ENCODE peak calls at places on chromosomes 16 and 17, in seven cellular contexts. A is stomach, E is GM23338, R is H1, L is suprapubic skin, C is sigmoid colon, D is breast epithelium. O is an unnamed sample.
A peak's percentile ranks its signal among the peaks of the same experiment; 100 is the strongest.

GRCh38 chr17:48542956-48543853 is 1.7 kb downstream of the HOXB2 start:
- DNase-seq in A (no peak), E (peak; percentile 72), R (no peak), L (no peak), C (peak; percentile 83), D (peak; percentile 63), O (no peak)

GRCh38 chr17:64058547-64059115 is 38.2 kb upstream of the ICAM2 start:
- DNase-seq in A (no peak), E (no peak), R (no peak), L (no peak), C (no peak), D (no peak), O (no peak)

GRCh38 chr16:56357291-56357764 is 68.0 kb downstream of the AMFR start:
- DNase-seq in A (peak; percentile 24), E (peak; percentile 8), R (no peak), L (peak; percentile 77), C (peak; percentile 66), D (no peak), O (no peak)

GRCh38 chr16:351804-352520 is 561 bp downstream of the AXIN1 start:
- DNase-seq in A (no peak), E (peak; percentile 61), R (no peak), L (no peak), C (no peak), D (no peak), O (no peak)

GRCh38 chr17:28707339-28707720 is 4.4 kb downstream of the PROCA1 start:
- DNase-seq in A (no peak), E (no peak), R (no peak), L (no peak), C (no peak), D (no peak), O (no peak)

GRCh38 chr16:2719328-2720062 is 529 bp downstream of the PRSS27 start:
- DNase-seq in A (peak; percentile 68), E (no peak), R (no peak), L (peak; percentile 79), C (no peak), D (peak; percentile 76), O (no peak)

GRCh38 chr16:24685539-24686432 is 43.7 kb upstream of the TNRC6A start:
- DNase-seq in A (peak; percentile 33), E (peak; percentile 80), R (no peak), L (no peak), C (peak; percentile 93), D (no peak), O (no peak)

GRCh38 chr17:35449371-35449931 is 885 bp upstream of the SLFN13 start:
- DNase-seq in A (peak; percentile 30), E (peak; percentile 54), R (no peak), L (no peak), C (peak; percentile 80), D (no peak), O (no peak)

GRCh38 chr16:19997734-19998133 is 76.0 kb downstream of the GPR139 start:
- DNase-seq in A (no peak), E (no peak), R (no peak), L (no peak), C (no peak), D (no peak), O (no peak)

GRCh38 chr16:3654249-3654991 is at the start of gene DNASE1:
- DNase-seq in A (peak; percentile 66), E (peak; percentile 93), R (peak; percentile 61), L (peak; percentile 83), C (peak; percentile 71), D (no peak), O (no peak)

GRCh38 chr16:28623172-28623711 is 13.4 kb upstream of the SULT1A1 start:
- DNase-seq in A (peak; percentile 77), E (peak; percentile 36), R (no peak), L (no peak), C (no peak), D (peak; percentile 69), O (no peak)

GRCh38 chr16:25855818-25856217 is 164.1 kb downstream of the HS3ST4 start:
- DNase-seq in A (no peak), E (peak; percentile 84), R (no peak), L (no peak), C (no peak), D (no peak), O (no peak)

GRCh38 chr16:68215302-68215701 is 20.6 kb downstream of the ESRP2 start:
- DNase-seq in A (no peak), E (no peak), R (no peak), L (no peak), C (no peak), D (no peak), O (no peak)

GRCh38 chr16:20415541-20415940 is 6.2 kb downstream of the ACSM5 start:
- DNase-seq in A (no peak), E (no peak), R (no peak), L (no peak), C (no peak), D (no peak), O (no peak)

GRCh38 chr17:50708050-50709000 is 611 bp upstream of the ANKRD40 start:
- DNase-seq in A (no peak), E (no peak), R (no peak), L (no peak), C (no peak), D (no peak), O (no peak)

GRCh38 chr17:3956983-3957382 is 7.3 kb downstream of the ATP2A3 start:
- DNase-seq in A (no peak), E (no peak), R (no peak), L (no peak), C (no peak), D (no peak), O (no peak)

GRCh38 chr16:72992142-72992601 is 55.8 kb downstream of the ZFHX3 start:
- DNase-seq in A (no peak), E (peak; percentile 57), R (no peak), L (peak; percentile 44), C (no peak), D (no peak), O (no peak)

GRCh38 chr17:62105361-62105760 is 40.3 kb upstream of the MED13 start:
- DNase-seq in A (no peak), E (no peak), R (no peak), L (peak; percentile 4), C (no peak), D (no peak), O (no peak)

GRCh38 chr17:40610359-40610758 is 37.3 kb downstream of the SMARCE1 start:
- DNase-seq in A (no peak), E (no peak), R (no peak), L (no peak), C (no peak), D (no peak), O (no peak)

GRCh38 chr17:40606548-40607353 is 40.9 kb downstream of the SMARCE1 start:
- DNase-seq in A (no peak), E (no peak), R (no peak), L (no peak), C (no peak), D (no peak), O (no peak)

GRCh38 chr17:40605301-40605700 is 40.0 kb upstream of the CCR7 start:
- DNase-seq in A (no peak), E (no peak), R (no peak), L (no peak), C (no peak), D (no peak), O (no peak)

GRCh38 chr17:40607641-40608040 is 40.0 kb downstream of the SMARCE1 start:
- DNase-seq in A (no peak), E (no peak), R (no peak), L (no peak), C (no peak), D (no peak), O (no peak)

DNA sequence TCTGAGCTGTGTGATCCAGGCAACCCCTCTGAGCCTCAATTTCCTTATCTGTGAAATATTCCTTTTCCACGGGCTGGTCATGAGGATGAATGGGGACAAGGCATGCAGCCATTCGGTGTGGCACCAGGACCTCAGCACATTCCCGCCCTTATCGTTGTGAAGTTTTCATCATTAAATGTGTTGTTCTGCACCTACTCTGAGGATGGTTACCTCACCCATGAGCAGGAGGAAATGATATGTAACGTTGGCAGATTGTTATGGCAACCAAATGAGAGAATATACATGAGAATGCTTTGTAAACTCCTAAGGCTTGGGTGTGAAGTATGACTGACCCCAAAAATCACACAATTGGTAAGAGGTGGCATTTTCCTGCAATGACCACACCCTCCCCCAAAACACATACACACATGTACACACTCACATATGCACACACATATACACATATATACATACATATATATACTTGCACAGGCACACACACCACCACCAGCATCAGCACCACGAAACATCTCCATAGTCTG is 39.5 kb downstream of the SMARCE1 start:
- DNase-seq in A (no peak), E (no peak), R (no peak), L (no peak), C (no peak), D (no peak), O (no peak)
- H3K4me1 ChIP-seq in A (peaks cover 2% of the 10 kb centered on the region), E (peaks cover 7% of the 10 kb centered on the region), R (peaks cover 6% of the 10 kb centered on the region), L (peaks cover 4% of the 10 kb centered on the region), C (no peaks in the 10 kb centered on the region), D (no peaks in the 10 kb centered on the region), O (no peaks in the 10 kb centered on the region)

GRCh38 chr16:75010427-75010826 is 11.6 kb downstream of the ZNRF1 start:
- DNase-seq in A (no peak), E (no peak), R (no peak), L (no peak), C (no peak), D (no peak), O (no peak)

GRCh38 chr16:75014318-75014717 is 15.5 kb downstream of the ZNRF1 start:
- DNase-seq in A (no peak), E (no peak), R (no peak), L (no peak), C (no peak), D (no peak), O (no peak)

GRCh38 chr16:75007443-75007842 is 8.6 kb downstream of the ZNRF1 start:
- DNase-seq in A (no peak), E (no peak), R (no peak), L (no peak), C (no peak), D (no peak), O (no peak)

GRCh38 chr16:75011634-75012307 is 12.9 kb downstream of the ZNRF1 start:
- DNase-seq in A (no peak), E (no peak), R (no peak), L (no peak), C (no peak), D (no peak), O (no peak)

GRCh38 chr16:75012380-75013081 is 13.7 kb downstream of the ZNRF1 start:
- DNase-seq in A (no peak), E (no peak), R (no peak), L (no peak), C (no peak), D (no peak), O (no peak)
- TF ChIP-seq POLR2AphosphoS5 in A (no peak), E (no peak), R (no peak), L (no peak), C (no peak), D (no peak), O (no peak)

DNA sequence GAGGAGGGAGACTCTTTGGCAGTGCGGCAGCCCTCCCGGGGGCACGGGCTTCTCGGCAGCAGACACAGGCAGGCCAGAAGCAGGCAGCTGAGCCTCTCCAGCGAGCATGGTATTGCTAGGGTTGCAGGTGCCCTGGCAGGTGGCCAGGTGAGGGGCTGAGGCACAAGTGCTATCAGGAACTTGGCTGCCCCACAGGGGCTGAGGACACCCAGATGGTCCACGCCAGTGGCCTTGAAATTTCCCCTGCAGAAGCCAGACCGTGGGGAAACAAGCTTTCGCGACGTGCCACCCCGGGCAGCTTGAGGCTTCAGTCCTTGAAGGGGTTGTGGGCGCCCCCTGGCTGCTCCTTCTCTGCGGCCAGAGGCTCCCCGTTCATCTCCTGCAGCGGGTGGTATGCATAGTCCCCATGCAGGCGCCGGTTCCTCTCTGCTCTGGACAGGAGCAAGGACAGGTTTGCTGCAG is 8.5 kb downstream of the NAGPA start:
- DNase-seq in A (peak; percentile 49), E (peak; percentile 92), R (peak; percentile 39), L (no peak), C (no peak), D (no peak), O (no peak)
- TF ChIP-seq CTCF in A (peak; percentile 27), E (peak; percentile 61), R (peak; percentile 86), L (no peak), C (no peak), D (no peak), O (no peak)

GRCh38 chr16:27458987-27459688 is 57.2 kb downstream of the IL21R start:
- DNase-seq in A (no peak), E (no peak), R (no peak), L (no peak), C (no peak), D (no peak), O (no peak)
- H3K4me1 ChIP-seq in A (peaks cover 8% of the 10 kb centered on the region), E (no peaks in the 10 kb centered on the region), R (no peaks in the 10 kb centered on the region), L (peaks cover 39% of the 10 kb centered on the region), C (no peaks in the 10 kb centered on the region), D (no peaks in the 10 kb centered on the region), O (no peaks in the 10 kb centered on the region)

O was measured in prostate gland.